ENCODE peak calls at places on chromosome 7, in ten cellular contexts. One of them, this sample, is unnamed.

GRCh38 chr7:2301510-2301860 is 12.8 kb downstream of the SNX8 start:
- DNase-seq in HEK293T: no peak
- DNase-seq in body of pancreas: no peak
- DNase-seq in progenitor cell of endocrine pancreas: no peak
- DNase-seq in stimulated activated CD4-positive, alpha-beta T cell treated with anti-CD3 and anti-CD28 coated beads, Interleukin-12 subunit alpha, Interleukin-12 subunit beta, amount 100 ng/mL, for 48 hours: no peak
- DNase-seq in heart left ventricle: no peak
- DNase-seq in tibial artery: no peak
- DNase-seq in GM03348: no peak
- DNase-seq in upper lobe of right lung: no peak
- DNase-seq in PC-3: no peak
- DNase-seq in this sample: no peak

GRCh38 chr7:63029207-63029522 is 969.5 kb upstream of the ZNF722 start:
- DNase-seq in tibial artery: no peak
- DNase-seq in PC-3: no peak
- DNase-seq in HEK293T: no peak
- DNase-seq in GM03348: no peak
- DNase-seq in stimulated activated CD4-positive, alpha-beta T cell treated with anti-CD3 and anti-CD28 coated beads, Interleukin-12 subunit alpha, Interleukin-12 subunit beta, amount 100 ng/mL, for 48 hours: no peak
- DNase-seq in heart left ventricle: no peak
- DNase-seq in progenitor cell of endocrine pancreas: no peak
- DNase-seq in body of pancreas: no peak
- DNase-seq in upper lobe of right lung: no peak
- DNase-seq in this sample: no peak

GRCh38 chr7:96211954-96212353 is 109.9 kb downstream of the SLC25A13 start:
- DNase-seq in upper lobe of right lung: no peak
- DNase-seq in tibial artery: no peak
- DNase-seq in progenitor cell of endocrine pancreas: no peak
- DNase-seq in stimulated activated CD4-positive, alpha-beta T cell treated with anti-CD3 and anti-CD28 coated beads, Interleukin-12 subunit alpha, Interleukin-12 subunit beta, amount 100 ng/mL, for 48 hours: no peak
- DNase-seq in HEK293T: no peak
- DNase-seq in heart left ventricle: no peak
- DNase-seq in body of pancreas: no peak
- DNase-seq in GM03348: no peak
- DNase-seq in PC-3: no peak
- DNase-seq in this sample: no peak

GRCh38 chr7:105648561-105649401 is 67.5 kb upstream of the EFCAB10 start:
- DNase-seq in HEK293T: no peak
- DNase-seq in tibial artery: no peak
- DNase-seq in progenitor cell of endocrine pancreas: no peak
- DNase-seq in upper lobe of right lung: peak
- DNase-seq in stimulated activated CD4-positive, alpha-beta T cell treated with anti-CD3 and anti-CD28 coated beads, Interleukin-12 subunit alpha, Interleukin-12 subunit beta, amount 100 ng/mL, for 48 hours: no peak
- DNase-seq in body of pancreas: peak
- DNase-seq in PC-3: peak
- DNase-seq in heart left ventricle: no peak
- DNase-seq in GM03348: no peak
- DNase-seq in this sample: no peak

GRCh38 chr7:140404565-140405080 is 765 bp downstream of the RAB19 start:
- DNase-seq in heart left ventricle: no peak
- DNase-seq in stimulated activated CD4-positive, alpha-beta T cell treated with anti-CD3 and anti-CD28 coated beads, Interleukin-12 subunit alpha, Interleukin-12 subunit beta, amount 100 ng/mL, for 48 hours: no peak
- DNase-seq in progenitor cell of endocrine pancreas: no peak
- DNase-seq in body of pancreas: no peak
- DNase-seq in HEK293T: no peak
- DNase-seq in PC-3: peak
- DNase-seq in GM03348: no peak
- DNase-seq in tibial artery: no peak
- DNase-seq in upper lobe of right lung: no peak
- DNase-seq in this sample: no peak

GRCh38 chr7:8436965-8437364 is 3.6 kb downstream of the NXPH1 start:
- DNase-seq in heart left ventricle: no peak
- DNase-seq in PC-3: peak
- DNase-seq in upper lobe of right lung: peak
- DNase-seq in GM03348: peak
- DNase-seq in progenitor cell of endocrine pancreas: peak
- DNase-seq in stimulated activated CD4-positive, alpha-beta T cell treated with anti-CD3 and anti-CD28 coated beads, Interleukin-12 subunit alpha, Interleukin-12 subunit beta, amount 100 ng/mL, for 48 hours: peak
- DNase-seq in tibial artery: no peak
- DNase-seq in body of pancreas: peak
- DNase-seq in HEK293T: peak
- DNase-seq in this sample: no peak

GRCh38 chr7:28605427-28605826 is 193.1 kb downstream of the CREB5 start:
- DNase-seq in body of pancreas: no peak
- DNase-seq in progenitor cell of endocrine pancreas: no peak
- DNase-seq in tibial artery: no peak
- DNase-seq in upper lobe of right lung: no peak
- DNase-seq in heart left ventricle: peak
- DNase-seq in stimulated activated CD4-positive, alpha-beta T cell treated with anti-CD3 and anti-CD28 coated beads, Interleukin-12 subunit alpha, Interleukin-12 subunit beta, amount 100 ng/mL, for 48 hours: no peak
- DNase-seq in GM03348: no peak
- DNase-seq in HEK293T: no peak
- DNase-seq in PC-3: no peak
- DNase-seq in this sample: no peak

GRCh38 chr7:115658223-115658622 is 372.3 kb downstream of the TFEC start:
- DNase-seq in HEK293T: no peak
- DNase-seq in progenitor cell of endocrine pancreas: no peak
- DNase-seq in tibial artery: no peak
- DNase-seq in body of pancreas: no peak
- DNase-seq in upper lobe of right lung: no peak
- DNase-seq in heart left ventricle: no peak
- DNase-seq in stimulated activated CD4-positive, alpha-beta T cell treated with anti-CD3 and anti-CD28 coated beads, Interleukin-12 subunit alpha, Interleukin-12 subunit beta, amount 100 ng/mL, for 48 hours: no peak
- DNase-seq in GM03348: no peak
- DNase-seq in PC-3: no peak
- DNase-seq in this sample: no peak

GRCh38 chr7:136914016-136914415 is 45.6 kb downstream of the CHRM2 start:
- DNase-seq in stimulated activated CD4-positive, alpha-beta T cell treated with anti-CD3 and anti-CD28 coated beads, Interleukin-12 subunit alpha, Interleukin-12 subunit beta, amount 100 ng/mL, for 48 hours: no peak
- DNase-seq in heart left ventricle: no peak
- DNase-seq in progenitor cell of endocrine pancreas: no peak
- DNase-seq in tibial artery: no peak
- DNase-seq in GM03348: no peak
- DNase-seq in PC-3: no peak
- DNase-seq in upper lobe of right lung: no peak
- DNase-seq in HEK293T: no peak
- DNase-seq in body of pancreas: no peak
- DNase-seq in this sample: no peak

GRCh38 chr7:75842836-75843446 is 29.3 kb upstream of the CCL24 start:
- DNase-seq in progenitor cell of endocrine pancreas: no peak
- DNase-seq in HEK293T: no peak
- DNase-seq in tibial artery: peak
- DNase-seq in upper lobe of right lung: no peak
- DNase-seq in GM03348: peak
- DNase-seq in stimulated activated CD4-positive, alpha-beta T cell treated with anti-CD3 and anti-CD28 coated beads, Interleukin-12 subunit alpha, Interleukin-12 subunit beta, amount 100 ng/mL, for 48 hours: peak
- DNase-seq in PC-3: peak
- DNase-seq in body of pancreas: no peak
- DNase-seq in heart left ventricle: peak
- DNase-seq in this sample: no peak

GRCh38 chr7:149494738-149495368 is 2.8 kb downstream of the ZNF746 start:
- DNase-seq in body of pancreas: no peak
- DNase-seq in tibial artery: no peak
- DNase-seq in heart left ventricle: no peak
- DNase-seq in progenitor cell of endocrine pancreas: no peak
- DNase-seq in upper lobe of right lung: no peak
- DNase-seq in stimulated activated CD4-positive, alpha-beta T cell treated with anti-CD3 and anti-CD28 coated beads, Interleukin-12 subunit alpha, Interleukin-12 subunit beta, amount 100 ng/mL, for 48 hours: no peak
- DNase-seq in PC-3: no peak
- DNase-seq in GM03348: no peak
- DNase-seq in HEK293T: no peak
- DNase-seq in this sample: no peak

GRCh38 chr7:128108641-128109423 is 77.6 kb upstream of the LRRC4 start:
- DNase-seq in PC-3: no peak
- DNase-seq in heart left ventricle: no peak
- DNase-seq in progenitor cell of endocrine pancreas: no peak
- DNase-seq in body of pancreas: no peak
- DNase-seq in tibial artery: no peak
- DNase-seq in stimulated activated CD4-positive, alpha-beta T cell treated with anti-CD3 and anti-CD28 coated beads, Interleukin-12 subunit alpha, Interleukin-12 subunit beta, amount 100 ng/mL, for 48 hours: no peak
- DNase-seq in GM03348: no peak
- DNase-seq in upper lobe of right lung: peak
- DNase-seq in HEK293T: no peak
- DNase-seq in this sample: no peak

GRCh38 chr7:146961617-146962016 is 845.0 kb downstream of the CNTNAP2 start:
- DNase-seq in GM03348: peak
- DNase-seq in tibial artery: no peak
- DNase-seq in heart left ventricle: peak
- DNase-seq in upper lobe of right lung: no peak
- DNase-seq in stimulated activated CD4-positive, alpha-beta T cell treated with anti-CD3 and anti-CD28 coated beads, Interleukin-12 subunit alpha, Interleukin-12 subunit beta, amount 100 ng/mL, for 48 hours: no peak
- DNase-seq in PC-3: peak
- DNase-seq in HEK293T: peak
- DNase-seq in body of pancreas: no peak
- DNase-seq in progenitor cell of endocrine pancreas: no peak
- DNase-seq in this sample: no peak

GRCh38 chr7:26293569-26294308 is 2.1 kb downstream of the SNX10 start:
- DNase-seq in HEK293T: no peak
- DNase-seq in progenitor cell of endocrine pancreas: no peak
- DNase-seq in tibial artery: no peak
- DNase-seq in stimulated activated CD4-positive, alpha-beta T cell treated with anti-CD3 and anti-CD28 coated beads, Interleukin-12 subunit alpha, Interleukin-12 subunit beta, amount 100 ng/mL, for 48 hours: peak
- DNase-seq in heart left ventricle: no peak
- DNase-seq in body of pancreas: no peak
- DNase-seq in PC-3: no peak
- DNase-seq in GM03348: no peak
- DNase-seq in upper lobe of right lung: no peak
- DNase-seq in this sample: no peak

GRCh38 chr7:98511175-98511574 is 105.9 kb upstream of the NPTX2 start:
- DNase-seq in body of pancreas: no peak
- DNase-seq in progenitor cell of endocrine pancreas: no peak
- DNase-seq in HEK293T: no peak
- DNase-seq in stimulated activated CD4-positive, alpha-beta T cell treated with anti-CD3 and anti-CD28 coated beads, Interleukin-12 subunit alpha, Interleukin-12 subunit beta, amount 100 ng/mL, for 48 hours: no peak
- DNase-seq in tibial artery: no peak
- DNase-seq in heart left ventricle: no peak
- DNase-seq in GM03348: no peak
- DNase-seq in PC-3: no peak
- DNase-seq in upper lobe of right lung: no peak
- DNase-seq in this sample: no peak

GRCh38 chr7:155381852-155382801 is 75.8 kb upstream of the EN2 start:
- DNase-seq in stimulated activated CD4-positive, alpha-beta T cell treated with anti-CD3 and anti-CD28 coated beads, Interleukin-12 subunit alpha, Interleukin-12 subunit beta, amount 100 ng/mL, for 48 hours: no peak
- DNase-seq in PC-3: no peak
- DNase-seq in GM03348: peak
- DNase-seq in tibial artery: no peak
- DNase-seq in body of pancreas: no peak
- DNase-seq in upper lobe of right lung: no peak
- DNase-seq in HEK293T: no peak
- DNase-seq in progenitor cell of endocrine pancreas: no peak
- DNase-seq in heart left ventricle: no peak
- DNase-seq in this sample: no peak

GRCh38 chr7:132564849-132565248 is 11.4 kb downstream of the PLXNA4 start:
- DNase-seq in PC-3: no peak
- DNase-seq in HEK293T: no peak
- DNase-seq in GM03348: no peak
- DNase-seq in stimulated activated CD4-positive, alpha-beta T cell treated with anti-CD3 and anti-CD28 coated beads, Interleukin-12 subunit alpha, Interleukin-12 subunit beta, amount 100 ng/mL, for 48 hours: no peak
- DNase-seq in upper lobe of right lung: no peak
- DNase-seq in progenitor cell of endocrine pancreas: no peak
- DNase-seq in body of pancreas: no peak
- DNase-seq in heart left ventricle: no peak
- DNase-seq in tibial artery: no peak
- DNase-seq in this sample: no peak

GRCh38 chr7:56537952-56538351 is 421.7 kb upstream of the NUPR2 start:
- DNase-seq in tibial artery: no peak
- DNase-seq in heart left ventricle: no peak
- DNase-seq in upper lobe of right lung: no peak
- DNase-seq in HEK293T: no peak
- DNase-seq in GM03348: no peak
- DNase-seq in stimulated activated CD4-positive, alpha-beta T cell treated with anti-CD3 and anti-CD28 coated beads, Interleukin-12 subunit alpha, Interleukin-12 subunit beta, amount 100 ng/mL, for 48 hours: no peak
- DNase-seq in PC-3: no peak
- DNase-seq in progenitor cell of endocrine pancreas: no peak
- DNase-seq in body of pancreas: peak
- DNase-seq in this sample: no peak

GRCh38 chr7:801940-802364 is 30.3 kb upstream of the SUN1 start:
- DNase-seq in PC-3: no peak
- DNase-seq in tibial artery: peak
- DNase-seq in body of pancreas: peak
- DNase-seq in HEK293T: no peak
- DNase-seq in heart left ventricle: no peak
- DNase-seq in stimulated activated CD4-positive, alpha-beta T cell treated with anti-CD3 and anti-CD28 coated beads, Interleukin-12 subunit alpha, Interleukin-12 subunit beta, amount 100 ng/mL, for 48 hours: no peak
- DNase-seq in GM03348: no peak
- DNase-seq in upper lobe of right lung: peak
- DNase-seq in progenitor cell of endocrine pancreas: no peak
- DNase-seq in this sample: no peak

GRCh38 chr7:4134204-4134603 is 547.9 kb upstream of the FOXK1 start:
- DNase-seq in PC-3: no peak
- DNase-seq in body of pancreas: peak
- DNase-seq in upper lobe of right lung: peak
- DNase-seq in stimulated activated CD4-positive, alpha-beta T cell treated with anti-CD3 and anti-CD28 coated beads, Interleukin-12 subunit alpha, Interleukin-12 subunit beta, amount 100 ng/mL, for 48 hours: no peak
- DNase-seq in GM03348: no peak
- DNase-seq in progenitor cell of endocrine pancreas: no peak
- DNase-seq in tibial artery: no peak
- DNase-seq in heart left ventricle: no peak
- DNase-seq in HEK293T: no peak
- DNase-seq in this sample: no peak

GRCh38 chr7:107803009-107803581 is at the start of gene SLC26A3:
- DNase-seq in upper lobe of right lung: no peak
- DNase-seq in HEK293T: no peak
- DNase-seq in heart left ventricle: no peak
- DNase-seq in PC-3: no peak
- DNase-seq in tibial artery: no peak
- DNase-seq in body of pancreas: no peak
- DNase-seq in progenitor cell of endocrine pancreas: no peak
- DNase-seq in stimulated activated CD4-positive, alpha-beta T cell treated with anti-CD3 and anti-CD28 coated beads, Interleukin-12 subunit alpha, Interleukin-12 subunit beta, amount 100 ng/mL, for 48 hours: no peak
- DNase-seq in GM03348: no peak
- DNase-seq in this sample: no peak

GRCh38 chr7:107171496-107171895 is 2.7 kb downstream of the HBP1 start:
- DNase-seq in body of pancreas: no peak
- DNase-seq in GM03348: no peak
- DNase-seq in PC-3: no peak
- DNase-seq in upper lobe of right lung: no peak
- DNase-seq in stimulated activated CD4-positive, alpha-beta T cell treated with anti-CD3 and anti-CD28 coated beads, Interleukin-12 subunit alpha, Interleukin-12 subunit beta, amount 100 ng/mL, for 48 hours: no peak
- DNase-seq in tibial artery: no peak
- DNase-seq in HEK293T: no peak
- DNase-seq in heart left ventricle: no peak
- DNase-seq in progenitor cell of endocrine pancreas: no peak
- DNase-seq in this sample: no peak

GRCh38 chr7:55651057-55651456 is 78.8 kb upstream of the VOPP1 start:
- DNase-seq in stimulated activated CD4-positive, alpha-beta T cell treated with anti-CD3 and anti-CD28 coated beads, Interleukin-12 subunit alpha, Interleukin-12 subunit beta, amount 100 ng/mL, for 48 hours: no peak
- DNase-seq in GM03348: no peak
- DNase-seq in tibial artery: no peak
- DNase-seq in progenitor cell of endocrine pancreas: no peak
- DNase-seq in upper lobe of right lung: no peak
- DNase-seq in PC-3: no peak
- DNase-seq in body of pancreas: no peak
- DNase-seq in HEK293T: no peak
- DNase-seq in heart left ventricle: no peak
- DNase-seq in this sample: no peak

GRCh38 chr7:142587578-142588191 is 161.6 kb upstream of the PRSS1 start:
- DNase-seq in PC-3: peak
- DNase-seq in progenitor cell of endocrine pancreas: no peak
- DNase-seq in HEK293T: peak
- DNase-seq in GM03348: peak
- DNase-seq in tibial artery: no peak
- DNase-seq in stimulated activated CD4-positive, alpha-beta T cell treated with anti-CD3 and anti-CD28 coated beads, Interleukin-12 subunit alpha, Interleukin-12 subunit beta, amount 100 ng/mL, for 48 hours: no peak
- DNase-seq in upper lobe of right lung: no peak
- DNase-seq in heart left ventricle: no peak
- DNase-seq in body of pancreas: peak
- DNase-seq in this sample: peak

GRCh38 chr7:148153611-148154010 is 437.0 kb upstream of the C7orf33 start:
- DNase-seq in HEK293T: no peak
- DNase-seq in stimulated activated CD4-positive, alpha-beta T cell treated with anti-CD3 and anti-CD28 coated beads, Interleukin-12 subunit alpha, Interleukin-12 subunit beta, amount 100 ng/mL, for 48 hours: no peak
- DNase-seq in PC-3: no peak
- DNase-seq in progenitor cell of endocrine pancreas: no peak
- DNase-seq in tibial artery: peak
- DNase-seq in heart left ventricle: peak
- DNase-seq in body of pancreas: peak
- DNase-seq in GM03348: peak
- DNase-seq in upper lobe of right lung: peak
- DNase-seq in this sample: no peak

GRCh38 chr7:140008755-140009610 is 53.8 kb downstream of the PARP12 start:
- DNase-seq in tibial artery: no peak
- DNase-seq in stimulated activated CD4-positive, alpha-beta T cell treated with anti-CD3 and anti-CD28 coated beads, Interleukin-12 subunit alpha, Interleukin-12 subunit beta, amount 100 ng/mL, for 48 hours: no peak
- DNase-seq in progenitor cell of endocrine pancreas: no peak
- DNase-seq in HEK293T: no peak
- DNase-seq in body of pancreas: peak
- DNase-seq in upper lobe of right lung: peak
- DNase-seq in heart left ventricle: no peak
- DNase-seq in PC-3: no peak
- DNase-seq in GM03348: no peak
- DNase-seq in this sample: no peak

GRCh38 chr7:133054167-133054840 is 27.6 kb downstream of the CHCHD3 start:
- DNase-seq in progenitor cell of endocrine pancreas: no peak
- DNase-seq in GM03348: no peak
- DNase-seq in stimulated activated CD4-positive, alpha-beta T cell treated with anti-CD3 and anti-CD28 coated beads, Interleukin-12 subunit alpha, Interleukin-12 subunit beta, amount 100 ng/mL, for 48 hours: no peak
- DNase-seq in upper lobe of right lung: no peak
- DNase-seq in heart left ventricle: no peak
- DNase-seq in HEK293T: no peak
- DNase-seq in PC-3: no peak
- DNase-seq in tibial artery: no peak
- DNase-seq in body of pancreas: no peak
- DNase-seq in this sample: no peak

GRCh38 chr7:44275829-44276570 is 49.4 kb downstream of the CAMK2B start:
- DNase-seq in stimulated activated CD4-positive, alpha-beta T cell treated with anti-CD3 and anti-CD28 coated beads, Interleukin-12 subunit alpha, Interleukin-12 subunit beta, amount 100 ng/mL, for 48 hours: no peak
- DNase-seq in tibial artery: no peak
- DNase-seq in upper lobe of right lung: peak
- DNase-seq in HEK293T: peak
- DNase-seq in body of pancreas: no peak
- DNase-seq in heart left ventricle: no peak
- DNase-seq in PC-3: no peak
- DNase-seq in progenitor cell of endocrine pancreas: peak
- DNase-seq in GM03348: no peak
- DNase-seq in this sample: no peak

This sample was measured in CMK.